ENCODE peak calls at places on chromosomes 1 and 21, in six cellular contexts. Y is H9, A is IMR-90, Q is trophoblast cell, O is H1, S is mesenchymal stem cell. Z is an unnamed sample.

GRCh38 chr1:45820173-45820572 is 16.8 kb downstream of the MAST2 start:
- DNase-seq in O (no peak), S (no peak), Y (no peak), Q (no peak), A (no peak), Z (no peak)

GRCh38 chr1:9905010-9905409 is 5.1 kb downstream of the CTNNBIP1 start:
- DNase-seq in Q (no peak), O (no peak), S (peak; percentile 40), Y (no peak), A (peak; percentile 50), Z (no peak)

GRCh38 chr1:160834945-160835565 is 27.6 kb downstream of the CD244 start:
- DNase-seq in Q (peak; percentile 75), A (peak; percentile 31), O (no peak), S (peak; percentile 17), Y (no peak), Z (no peak)

GRCh38 chr1:235483090-235483489 is 21.2 kb downstream of the B3GALNT2 start:
- DNase-seq in S (no peak), O (no peak), Q (no peak), Y (no peak), A (no peak), Z (no peak)

GRCh38 chr1:14553711-14554110 is 44.8 kb upstream of the KAZN start:
- DNase-seq in A (no peak), Q (no peak), Y (no peak), O (no peak), S (no peak), Z (no peak)

GRCh38 chr1:207470927-207471326 is 16.8 kb downstream of the CR2 start:
- DNase-seq in Y (no peak), O (no peak), S (no peak), Q (no peak), A (no peak), Z (no peak)

GRCh38 chr1:210330279-210330866 is 1.7 kb downstream of the HHAT start:
- DNase-seq in Y (no peak), A (peak; percentile 10), Q (no peak), S (peak; percentile 26), O (no peak), Z (no peak)

GRCh38 chr1:160046494-160047115 is 14.8 kb upstream of the PIGM start:
- DNase-seq in A (peak; percentile 21), Y (peak; percentile 68), S (peak; percentile 35), O (peak; percentile 76), Q (peak; percentile 44), Z (no peak)

GRCh38 chr1:45544530-45544929 is 6.1 kb upstream of the AKR1A1 start:
- DNase-seq in O (no peak), Q (no peak), Y (no peak), S (no peak), A (no peak), Z (no peak)

GRCh38 chr1:103111926-103112325 is 3.6 kb upstream of the COL11A1 start:
- DNase-seq in A (peak; percentile 13), S (no peak), O (no peak), Q (no peak), Y (no peak), Z (no peak)

GRCh38 chr1:39385067-39385988 is 106.1 kb upstream of the BMP8A start:
- DNase-seq in S (no peak), Q (no peak), A (peak; percentile 45), Y (no peak), O (no peak), Z (no peak)

GRCh38 chr1:56137090-56137489 is 442.3 kb downstream of the PLPP3 start:
- DNase-seq in O (no peak), A (no peak), Q (no peak), Y (no peak), S (no peak), Z (no peak)

GRCh38 chr1:56135864-56136147 is 443.6 kb downstream of the PLPP3 start:
- DNase-seq in Y (no peak), O (no peak), Q (no peak), S (no peak), A (no peak), Z (no peak)

GRCh38 chr1:56132520-56132919 is 446.8 kb downstream of the PLPP3 start:
- DNase-seq in S (no peak), Q (no peak), A (no peak), Y (no peak), O (no peak), Z (no peak)

GRCh38 chr1:56135069-56135863 is 444.1 kb downstream of the PLPP3 start:
- DNase-seq in Q (peak; percentile 59), S (no peak), Y (no peak), A (peak; percentile 51), O (no peak), Z (no peak)

GRCh38 chr1:56133517-56134472 is 445.6 kb downstream of the PLPP3 start:
- DNase-seq in A (no peak), Y (no peak), S (no peak), O (no peak), Q (no peak), Z (no peak)
- H4K91ac ChIP-seq in A (no peak overlapping the region), Y (no peak overlapping the region), S (no peak overlapping the region), O (no peak overlapping the region), Q (no peak overlapping the region), Z (no peak overlapping the region)

DNA sequence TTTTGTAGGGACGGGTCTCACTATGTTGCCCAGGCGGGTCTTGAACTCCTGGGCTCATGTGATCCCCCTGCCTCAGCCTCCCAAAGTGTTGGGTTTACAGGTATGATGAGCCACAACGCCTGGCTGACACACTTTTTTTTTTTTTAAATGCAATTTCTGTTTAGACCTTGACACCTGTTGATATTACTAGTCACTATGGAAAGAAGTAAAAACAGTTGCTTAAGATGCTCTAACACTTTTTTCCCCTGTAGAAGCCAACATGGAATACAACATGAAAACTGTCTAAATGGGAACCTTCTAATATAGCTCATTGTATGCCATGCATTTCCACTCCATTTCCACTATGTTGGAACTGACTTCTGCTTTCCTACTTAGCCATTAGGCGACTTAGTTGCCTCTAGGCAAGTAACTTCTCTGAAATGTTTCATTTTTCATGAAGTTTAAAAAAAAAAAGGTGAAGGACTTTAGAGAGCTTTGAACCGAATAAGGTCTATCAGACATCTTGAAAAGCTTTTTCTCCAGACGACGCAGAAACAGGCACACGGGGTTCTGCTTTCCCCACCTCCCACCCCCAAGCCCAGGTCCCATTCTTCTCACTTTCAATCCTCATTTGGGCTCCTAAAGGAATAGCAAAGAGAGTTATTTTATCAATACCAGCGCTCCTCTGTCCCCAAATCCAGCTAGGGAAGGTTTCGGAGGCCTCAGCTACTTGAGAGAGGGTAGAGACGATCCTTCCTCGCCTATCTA is 648 bp upstream of the DR1 start:
- DNase-seq in O (no peak), A (peak; percentile 20), S (no peak), Q (peak; percentile 39), Y (no peak), Z (no peak)
- H3K18ac ChIP-seq in O (peak overlapping the region; percentile 84), A (peak overlapping the region; percentile 85), S (peak overlapping the region; percentile 92), Q (peak overlapping the region; percentile 81), Y (peak overlapping the region; percentile 55), Z (peak overlapping the region; percentile 91)

DNA sequence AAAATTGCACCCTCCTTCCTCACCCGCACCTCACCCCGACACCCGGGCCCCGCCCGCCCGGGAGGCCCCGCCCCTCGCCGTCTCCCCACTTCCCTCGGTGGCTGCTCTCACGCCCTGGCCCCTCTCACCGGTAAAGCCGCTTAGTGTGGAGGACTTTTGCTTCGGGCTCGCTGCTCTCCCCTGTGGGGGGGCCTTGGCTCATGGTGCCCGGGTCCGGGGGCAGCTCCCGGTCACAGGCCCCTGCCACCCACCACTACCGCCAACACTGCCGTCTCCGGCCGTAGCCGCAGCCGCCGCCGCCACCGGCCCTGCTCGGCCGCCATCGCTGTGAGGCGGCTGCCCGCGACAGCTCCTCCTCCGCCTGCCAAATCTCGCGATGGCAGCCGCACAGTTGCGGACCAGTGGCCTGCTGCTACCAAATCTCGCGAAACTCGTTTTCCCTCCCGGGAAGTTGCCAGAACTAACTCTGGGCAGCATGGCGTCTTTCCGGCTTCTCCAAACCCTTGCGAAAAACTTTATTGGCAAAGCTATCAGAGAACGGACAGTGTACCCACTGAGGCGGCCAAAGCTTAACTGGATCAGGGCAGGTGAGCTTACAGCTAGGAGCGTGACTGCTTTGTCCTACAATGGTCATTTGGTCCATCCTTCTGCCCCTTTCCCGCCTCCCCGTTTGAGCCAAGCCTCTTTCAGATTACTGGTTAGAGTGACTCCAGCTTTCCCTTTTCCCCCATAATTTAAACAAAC is at the start of gene SMG5:
- DNase-seq in Q (peak; percentile 100), S (peak; percentile 99), O (peak; percentile 94), Y (peak; percentile 98), A (peak; percentile 99), Z (peak; percentile 97)
- H3K4ac ChIP-seq in Q (peak within 1 kb of the TSS; percentile 85), S (peak within 1 kb of the TSS; percentile 75), O (no peak within 1 kb of the TSS), Y (no peak within 1 kb of the TSS), A (peak within 1 kb of the TSS; percentile 95), Z (no peak within 1 kb of the TSS)

GRCh38 chr1:199608414-199608813 is 419.1 kb upstream of the NR5A2 start:
- DNase-seq in A (no peak), Y (no peak), Q (no peak), S (no peak), O (no peak), Z (no peak)

GRCh38 chr1:199616947-199617346 is 410.6 kb upstream of the NR5A2 start:
- DNase-seq in S (no peak), Y (no peak), O (no peak), Q (no peak), A (no peak), Z (no peak)

DNA sequence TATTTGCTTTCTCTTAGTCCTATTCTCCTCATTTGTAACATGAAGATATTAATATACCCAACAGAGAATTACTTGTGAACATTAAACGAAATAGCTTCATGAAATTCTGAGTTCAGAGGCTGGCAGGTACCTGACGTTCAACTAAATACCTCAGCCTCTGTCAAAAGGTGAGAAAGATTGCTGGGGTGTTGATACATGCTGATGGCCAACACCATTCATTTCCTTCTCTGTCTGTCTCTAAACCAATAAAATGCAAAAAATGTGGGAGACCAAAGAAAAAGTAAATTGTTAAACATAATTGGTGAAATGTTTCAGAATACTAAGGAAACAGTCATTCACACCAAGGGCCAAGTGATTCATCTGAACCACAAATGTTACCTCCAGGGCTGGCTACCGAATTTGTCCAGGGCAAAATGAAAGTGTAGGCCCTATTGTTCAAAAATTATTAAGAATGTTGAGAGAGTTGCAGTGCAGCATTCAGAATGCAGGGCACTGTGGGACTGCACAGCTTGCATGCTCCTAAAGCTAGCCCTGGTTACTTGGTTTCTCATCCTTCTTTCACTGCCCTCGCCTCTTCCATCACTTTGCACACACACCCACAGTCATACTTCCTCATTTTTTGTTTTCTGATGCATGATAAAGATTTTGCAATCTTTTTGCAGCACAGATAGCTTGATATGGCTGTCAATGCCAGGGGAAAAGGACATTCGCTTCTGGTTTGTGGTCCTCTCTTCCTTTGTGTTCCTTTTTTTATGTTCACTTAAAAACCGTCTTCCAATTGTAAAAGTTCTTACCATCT is 414.3 kb upstream of the NR5A2 start:
- DNase-seq in Q (peak; percentile 51), A (peak; percentile 1), S (no peak), Y (no peak), O (no peak), Z (no peak)
- H4K91ac ChIP-seq in Q (no peak overlapping the region), A (no peak overlapping the region), S (no peak overlapping the region), Y (no peak overlapping the region), O (no peak overlapping the region), Z (no peak overlapping the region)

DNA sequence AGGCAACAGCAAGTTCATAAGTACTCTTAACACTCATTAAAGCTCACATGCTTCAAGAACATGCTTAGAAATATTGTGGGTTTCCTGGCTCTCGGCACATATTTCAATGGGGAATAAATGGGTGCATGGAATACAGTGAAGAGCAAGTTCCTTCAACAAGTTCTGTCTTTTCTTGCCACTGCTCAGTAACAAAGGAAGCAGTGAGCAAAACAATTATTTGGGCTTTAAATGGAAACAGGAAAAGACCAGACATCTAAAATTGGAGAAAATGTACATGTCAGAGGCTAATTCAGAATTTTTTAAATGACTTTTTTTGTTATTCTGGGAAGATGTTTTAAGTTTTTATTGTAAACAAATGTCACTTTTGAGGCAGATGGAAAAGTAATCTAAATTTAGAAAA is 478.7 kb downstream of the SETD4 start:
- DNase-seq in A (no peak), Q (no peak), S (no peak), Y (no peak), O (no peak), Z (no peak)
- H3K18ac ChIP-seq in A (peak overlapping the region; percentile 4), Q (no peak overlapping the region), S (no peak overlapping the region), Y (no peak overlapping the region), O (no peak overlapping the region), Z (no peak overlapping the region)

GRCh38 chr1:218284917-218285635 is at the start of gene RRP15:
- DNase-seq in O (peak; percentile 91), S (peak; percentile 92), Y (peak; percentile 90), Q (peak; percentile 93), A (peak; percentile 91), Z (peak; percentile 90)
- H3K4ac ChIP-seq in O (peak within 1 kb of the TSS; percentile 79), S (peak within 1 kb of the TSS; percentile 73), Y (no peak within 1 kb of the TSS), Q (peak within 1 kb of the TSS; percentile 97), A (peak within 1 kb of the TSS; percentile 90), Z (peak within 1 kb of the TSS; percentile 54)

Z was measured in neuronal stem cell.